ENCODE peak calls at places on chromosomes 5 and 9, in six cellular contexts. One of them, this sample, is unnamed. For H3K4me1, the result is how much of the 10 kb centered on the place peaks cover.

GRCh38 chr9:32294051-32294600 is 90.3 kb upstream of the ACO1 start:
- DNase-seq in naive thymus-derived CD4-positive, alpha-beta T cell: no peak
- DNase-seq in psoas muscle: no peak
- DNase-seq in prostate gland: no peak
- DNase-seq in CD8-positive, alpha-beta memory T cell: no peak
- DNase-seq in A549: no peak
- DNase-seq in this sample: no peak

GRCh38 chr5:147509710-147510651 is at the start of gene DPYSL3:
- DNase-seq in CD8-positive, alpha-beta memory T cell: no peak
- DNase-seq in psoas muscle: peak
- DNase-seq in A549: peak
- DNase-seq in prostate gland: peak
- DNase-seq in naive thymus-derived CD4-positive, alpha-beta T cell: no peak
- DNase-seq in this sample: peak

GRCh38 chr9:115349542-115349941 is 231.6 kb upstream of the TNC start:
- DNase-seq in A549: peak
- DNase-seq in naive thymus-derived CD4-positive, alpha-beta T cell: no peak
- DNase-seq in CD8-positive, alpha-beta memory T cell: no peak
- DNase-seq in psoas muscle: no peak
- DNase-seq in prostate gland: no peak
- DNase-seq in this sample: no peak

GRCh38 chr9:125986966-125987365 is 239.8 kb downstream of the PBX3 start:
- DNase-seq in A549: no peak
- DNase-seq in CD8-positive, alpha-beta memory T cell: no peak
- DNase-seq in naive thymus-derived CD4-positive, alpha-beta T cell: no peak
- DNase-seq in prostate gland: no peak
- DNase-seq in psoas muscle: peak
- DNase-seq in this sample: no peak

GRCh38 chr5:34061993-34062392 is 19.0 kb upstream of the C1QTNF3 start:
- DNase-seq in prostate gland: no peak
- DNase-seq in psoas muscle: no peak
- DNase-seq in A549: no peak
- DNase-seq in CD8-positive, alpha-beta memory T cell: no peak
- DNase-seq in naive thymus-derived CD4-positive, alpha-beta T cell: no peak
- DNase-seq in this sample: no peak

GRCh38 chr9:72524820-72525539 is 3.6 kb downstream of the TMC1 start:
- DNase-seq in prostate gland: peak
- DNase-seq in naive thymus-derived CD4-positive, alpha-beta T cell: no peak
- DNase-seq in A549: peak
- DNase-seq in CD8-positive, alpha-beta memory T cell: no peak
- DNase-seq in psoas muscle: no peak
- DNase-seq in this sample: peak

GRCh38 chr5:177232761-177233160 is 70.8 kb downstream of the RAB24 start:
- DNase-seq in A549: no peak
- DNase-seq in naive thymus-derived CD4-positive, alpha-beta T cell: no peak
- DNase-seq in prostate gland: no peak
- DNase-seq in CD8-positive, alpha-beta memory T cell: no peak
- DNase-seq in psoas muscle: no peak
- DNase-seq in this sample: no peak

GRCh38 chr9:33011857-33012256 is 10.4 kb upstream of the APTX start:
- DNase-seq in naive thymus-derived CD4-positive, alpha-beta T cell: no peak
- DNase-seq in A549: no peak
- DNase-seq in psoas muscle: no peak
- DNase-seq in prostate gland: no peak
- DNase-seq in CD8-positive, alpha-beta memory T cell: no peak
- DNase-seq in this sample: no peak

GRCh38 chr5:151739939-151740335 is 18.5 kb downstream of the ATOX1 start:
- DNase-seq in A549: peak
- DNase-seq in CD8-positive, alpha-beta memory T cell: no peak
- DNase-seq in naive thymus-derived CD4-positive, alpha-beta T cell: no peak
- DNase-seq in prostate gland: no peak
- DNase-seq in psoas muscle: no peak
- DNase-seq in this sample: no peak

GRCh38 chr9:76181020-76181641 is 213.1 kb downstream of the RFK start:
- DNase-seq in A549: peak
- DNase-seq in prostate gland: peak
- DNase-seq in psoas muscle: no peak
- DNase-seq in CD8-positive, alpha-beta memory T cell: no peak
- DNase-seq in naive thymus-derived CD4-positive, alpha-beta T cell: no peak
- DNase-seq in this sample: no peak

GRCh38 chr9:114311571-114312512 is 11.1 kb upstream of the ORM1 start:
- DNase-seq in psoas muscle: no peak
- DNase-seq in A549: no peak
- DNase-seq in CD8-positive, alpha-beta memory T cell: no peak
- DNase-seq in prostate gland: no peak
- DNase-seq in naive thymus-derived CD4-positive, alpha-beta T cell: no peak
- DNase-seq in this sample: no peak

GRCh38 chr5:107450531-107450930 is 220.2 kb downstream of the EFNA5 start:
- DNase-seq in CD8-positive, alpha-beta memory T cell: no peak
- DNase-seq in naive thymus-derived CD4-positive, alpha-beta T cell: no peak
- DNase-seq in A549: no peak
- DNase-seq in psoas muscle: no peak
- DNase-seq in prostate gland: no peak
- DNase-seq in this sample: no peak

GRCh38 chr9:36961568-36962360 is 72.3 kb downstream of the PAX5 start:
- DNase-seq in prostate gland: peak
- DNase-seq in naive thymus-derived CD4-positive, alpha-beta T cell: no peak
- DNase-seq in psoas muscle: no peak
- DNase-seq in A549: no peak
- DNase-seq in CD8-positive, alpha-beta memory T cell: no peak
- DNase-seq in this sample: no peak

GRCh38 chr9:12972608-12973589 is 198.1 kb downstream of the LURAP1L start:
- DNase-seq in prostate gland: peak
- DNase-seq in CD8-positive, alpha-beta memory T cell: no peak
- DNase-seq in psoas muscle: no peak
- DNase-seq in A549: no peak
- DNase-seq in naive thymus-derived CD4-positive, alpha-beta T cell: no peak
- DNase-seq in this sample: peak

GRCh38 chr5:16140417-16140816 is 39.2 kb downstream of the MARCHF11 start:
- DNase-seq in CD8-positive, alpha-beta memory T cell: no peak
- DNase-seq in psoas muscle: no peak
- DNase-seq in A549: no peak
- DNase-seq in prostate gland: no peak
- DNase-seq in naive thymus-derived CD4-positive, alpha-beta T cell: no peak
- DNase-seq in this sample: no peak

GRCh38 chr9:36928670-36929349 is 105.3 kb downstream of the PAX5 start:
- DNase-seq in naive thymus-derived CD4-positive, alpha-beta T cell: no peak
- DNase-seq in prostate gland: no peak
- DNase-seq in A549: peak
- DNase-seq in CD8-positive, alpha-beta memory T cell: no peak
- DNase-seq in psoas muscle: no peak
- DNase-seq in this sample: no peak

GRCh38 chr9:79975471-79976316 is 403.9 kb downstream of the TLE4 start:
- DNase-seq in prostate gland: no peak
- DNase-seq in psoas muscle: peak
- DNase-seq in A549: no peak
- DNase-seq in naive thymus-derived CD4-positive, alpha-beta T cell: no peak
- DNase-seq in CD8-positive, alpha-beta memory T cell: no peak
- DNase-seq in this sample: no peak

GRCh38 chr9:98302150-98302549 is 46.7 kb upstream of the TBC1D2 start:
- DNase-seq in psoas muscle: no peak
- DNase-seq in prostate gland: no peak
- DNase-seq in CD8-positive, alpha-beta memory T cell: no peak
- DNase-seq in A549: no peak
- DNase-seq in naive thymus-derived CD4-positive, alpha-beta T cell: no peak
- DNase-seq in this sample: no peak

GRCh38 chr9:134325813-134326753 is at the start of gene RXRA:
- DNase-seq in CD8-positive, alpha-beta memory T cell: peak
- DNase-seq in psoas muscle: peak
- DNase-seq in naive thymus-derived CD4-positive, alpha-beta T cell: peak
- DNase-seq in A549: peak
- DNase-seq in prostate gland: peak
- DNase-seq in this sample: peak

GRCh38 chr9:127076860-127077657 is 45.4 kb downstream of the ANGPTL2 start:
- DNase-seq in psoas muscle: no peak
- DNase-seq in CD8-positive, alpha-beta memory T cell: no peak
- DNase-seq in A549: no peak
- DNase-seq in prostate gland: no peak
- DNase-seq in naive thymus-derived CD4-positive, alpha-beta T cell: no peak
- DNase-seq in this sample: no peak

GRCh38 chr9:19998823-19999455 is 210.1 kb upstream of the SLC24A2 start:
- DNase-seq in CD8-positive, alpha-beta memory T cell: no peak
- DNase-seq in naive thymus-derived CD4-positive, alpha-beta T cell: no peak
- DNase-seq in psoas muscle: no peak
- DNase-seq in A549: no peak
- DNase-seq in prostate gland: no peak
- DNase-seq in this sample: no peak

DNA sequence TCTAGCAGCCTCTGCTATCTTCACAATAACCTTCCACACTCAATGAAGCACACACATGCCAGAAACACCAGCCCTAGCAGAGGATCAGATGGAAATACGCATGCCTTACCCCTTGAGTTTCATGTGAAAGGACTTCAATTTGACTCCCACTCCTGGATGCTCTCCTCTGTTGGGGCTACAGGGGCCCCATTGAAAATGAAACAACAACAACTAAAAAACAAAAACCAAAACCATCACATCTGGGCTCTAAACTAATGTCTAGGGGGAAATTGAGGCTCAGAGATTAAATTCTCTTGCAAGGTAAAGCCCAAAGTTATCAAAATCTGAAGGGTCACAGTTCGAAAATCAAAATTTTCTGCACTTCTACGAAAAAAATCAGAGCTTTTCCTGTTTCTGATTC is 7.9 kb upstream of the RFESD start:
- DNase-seq in A549: no peak
- DNase-seq in naive thymus-derived CD4-positive, alpha-beta T cell: no peak
- DNase-seq in CD8-positive, alpha-beta memory T cell: no peak
- DNase-seq in psoas muscle: no peak
- DNase-seq in prostate gland: no peak
- DNase-seq in this sample: no peak
- H3K4me3 ChIP-seq in A549: no peak
- H3K4me3 ChIP-seq in naive thymus-derived CD4-positive, alpha-beta T cell: no peak
- H3K4me3 ChIP-seq in CD8-positive, alpha-beta memory T cell: no peak
- H3K4me3 ChIP-seq in psoas muscle: no peak
- H3K4me3 ChIP-seq in prostate gland: no peak
- H3K4me3 ChIP-seq in this sample: no peak

GRCh38 chr9:110688329-110688728 is 19.7 kb downstream of the MUSK start:
- DNase-seq in CD8-positive, alpha-beta memory T cell: no peak
- DNase-seq in psoas muscle: no peak
- DNase-seq in naive thymus-derived CD4-positive, alpha-beta T cell: no peak
- DNase-seq in prostate gland: no peak
- DNase-seq in A549: no peak
- DNase-seq in this sample: no peak
- H3K4me1 ChIP-seq in CD8-positive, alpha-beta memory T cell: under half
- H3K4me1 ChIP-seq in psoas muscle: under half
- H3K4me1 ChIP-seq in naive thymus-derived CD4-positive, alpha-beta T cell: under half
- H3K4me1 ChIP-seq in prostate gland: under half
- H3K4me1 ChIP-seq in A549: under half
- H3K4me1 ChIP-seq in this sample: under half

GRCh38 chr5:1010641-1011046 is 2.0 kb downstream of the NKD2 start:
- DNase-seq in A549: no peak
- DNase-seq in psoas muscle: peak
- DNase-seq in CD8-positive, alpha-beta memory T cell: no peak
- DNase-seq in prostate gland: no peak
- DNase-seq in naive thymus-derived CD4-positive, alpha-beta T cell: no peak
- DNase-seq in this sample: no peak

GRCh38 chr5:1010181-1010510 is 1.5 kb downstream of the NKD2 start:
- DNase-seq in naive thymus-derived CD4-positive, alpha-beta T cell: no peak
- DNase-seq in prostate gland: no peak
- DNase-seq in CD8-positive, alpha-beta memory T cell: no peak
- DNase-seq in A549: peak
- DNase-seq in psoas muscle: no peak
- DNase-seq in this sample: no peak

GRCh38 chr5:1011226-1011631 is 2.6 kb downstream of the NKD2 start:
- DNase-seq in naive thymus-derived CD4-positive, alpha-beta T cell: peak
- DNase-seq in CD8-positive, alpha-beta memory T cell: peak
- DNase-seq in A549: peak
- DNase-seq in psoas muscle: peak
- DNase-seq in prostate gland: no peak
- DNase-seq in this sample: peak

GRCh38 chr5:1008451-1009358 is at the start of gene NKD2:
- DNase-seq in A549: peak
- DNase-seq in CD8-positive, alpha-beta memory T cell: peak
- DNase-seq in psoas muscle: peak
- DNase-seq in naive thymus-derived CD4-positive, alpha-beta T cell: peak
- DNase-seq in prostate gland: no peak
- DNase-seq in this sample: peak

GRCh38 chr5:1009359-1010180 is 968 bp downstream of the NKD2 start:
- DNase-seq in naive thymus-derived CD4-positive, alpha-beta T cell: no peak
- DNase-seq in prostate gland: no peak
- DNase-seq in A549: no peak
- DNase-seq in CD8-positive, alpha-beta memory T cell: no peak
- DNase-seq in psoas muscle: peak
- DNase-seq in this sample: peak
- H3K4me3 ChIP-seq in naive thymus-derived CD4-positive, alpha-beta T cell: no peak
- H3K4me3 ChIP-seq in prostate gland: peak
- H3K4me3 ChIP-seq in A549: peak
- H3K4me3 ChIP-seq in CD8-positive, alpha-beta memory T cell: no peak
- H3K4me3 ChIP-seq in psoas muscle: peak
- H3K4me3 ChIP-seq in this sample: no peak

GRCh38 chr5:126445502-126446174 is 22.4 kb downstream of the GRAMD2B start:
- DNase-seq in A549: no peak
- DNase-seq in psoas muscle: no peak
- DNase-seq in naive thymus-derived CD4-positive, alpha-beta T cell: no peak
- DNase-seq in prostate gland: no peak
- DNase-seq in CD8-positive, alpha-beta memory T cell: no peak
- DNase-seq in this sample: no peak
- H3K4me1 ChIP-seq in A549: under half
- H3K4me1 ChIP-seq in psoas muscle: under half
- H3K4me1 ChIP-seq in naive thymus-derived CD4-positive, alpha-beta T cell: under half
- H3K4me1 ChIP-seq in prostate gland: under half
- H3K4me1 ChIP-seq in CD8-positive, alpha-beta memory T cell: half or more
- H3K4me1 ChIP-seq in this sample: under half

DNA sequence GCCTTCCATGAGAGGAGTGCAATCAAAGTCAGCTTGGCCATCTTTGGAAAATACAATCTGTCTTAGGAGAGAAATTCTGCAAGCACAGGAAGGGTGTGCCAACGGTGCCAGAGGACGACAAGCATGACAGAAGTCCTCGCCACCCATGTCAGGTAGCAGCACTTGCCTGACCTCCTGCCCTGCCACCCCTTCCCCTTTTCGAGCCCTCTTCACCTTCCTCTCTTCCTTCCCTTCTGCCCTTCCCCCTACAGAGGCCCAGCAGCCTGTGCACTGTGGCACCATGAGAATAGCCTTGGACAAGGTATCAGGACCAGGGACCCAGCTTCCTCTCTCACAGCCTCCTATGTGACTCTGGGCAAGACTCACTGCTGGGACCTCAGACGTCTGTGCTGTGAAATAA is 5.3 kb upstream of the UBE2QL1 start:
- DNase-seq in prostate gland: no peak
- DNase-seq in A549: no peak
- DNase-seq in psoas muscle: no peak
- DNase-seq in CD8-positive, alpha-beta memory T cell: no peak
- DNase-seq in naive thymus-derived CD4-positive, alpha-beta T cell: no peak
- DNase-seq in this sample: no peak
- H3K4me3 ChIP-seq in prostate gland: no peak
- H3K4me3 ChIP-seq in A549: no peak
- H3K4me3 ChIP-seq in psoas muscle: no peak
- H3K4me3 ChIP-seq in CD8-positive, alpha-beta memory T cell: no peak
- H3K4me3 ChIP-seq in naive thymus-derived CD4-positive, alpha-beta T cell: no peak
- H3K4me3 ChIP-seq in this sample: no peak

DNA sequence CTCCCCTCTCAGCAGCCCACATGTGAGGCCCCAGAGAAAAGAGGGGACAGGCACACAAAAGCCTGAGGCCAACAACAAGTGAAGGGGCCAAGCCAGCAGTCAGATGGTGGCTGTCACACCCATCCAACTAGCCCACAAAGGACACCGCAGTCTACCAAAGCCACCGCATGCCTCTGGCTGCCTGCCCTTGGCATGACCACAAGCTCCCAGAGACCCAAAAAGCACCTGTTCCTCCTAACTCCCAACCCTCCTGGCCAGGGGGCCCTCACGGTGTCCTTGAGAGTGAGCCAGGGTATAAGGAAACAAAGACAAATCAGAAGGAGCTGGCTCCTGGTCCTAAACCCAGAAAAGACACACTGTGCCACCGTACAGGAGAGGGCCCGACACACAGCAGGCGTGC is 77.8 kb upstream of the LRRTM2 start:
- DNase-seq in prostate gland: no peak
- DNase-seq in CD8-positive, alpha-beta memory T cell: no peak
- DNase-seq in A549: no peak
- DNase-seq in naive thymus-derived CD4-positive, alpha-beta T cell: no peak
- DNase-seq in psoas muscle: no peak
- DNase-seq in this sample: peak
- H3K4me1 ChIP-seq in prostate gland: under half
- H3K4me1 ChIP-seq in CD8-positive, alpha-beta memory T cell: under half
- H3K4me1 ChIP-seq in A549: under half
- H3K4me1 ChIP-seq in naive thymus-derived CD4-positive, alpha-beta T cell: under half
- H3K4me1 ChIP-seq in psoas muscle: half or more
- H3K4me1 ChIP-seq in this sample: half or more